ENCODE peak calls at places on chromosomes 6 and 20, in six cellular contexts. H is HTR-8/SVneo, X is glomerular endothelial cell, F is amniotic stem cell, G is NCI-H1092 treated with DMSO at 0.1 percent for 48 hours, Z is GM18507. K is an unnamed sample.
A peak's percentile ranks its signal among the peaks of the same experiment; 100 is the strongest.

GRCh38 chr20:32207626-32208498 is at the start of the genes PLAGL2 and POFUT1:
- DNase-seq in H (peak; percentile 96), X (no peak), F (peak; percentile 78), G (peak; percentile 78), Z (peak; percentile 99), K (no peak)

GRCh38 chr20:46953596-46953995 is 59.0 kb downstream of the EYA2 start:
- DNase-seq in H (no peak), X (no peak), F (no peak), G (no peak), Z (no peak), K (no peak)

GRCh38 chr6:42313941-42314570 is 96.4 kb upstream of the MRPS10 start:
- DNase-seq in H (no peak), X (no peak), F (no peak), G (no peak), Z (no peak), K (no peak)

GRCh38 chr6:157329829-157330228 is 6.5 kb upstream of the TMEM242 start:
- DNase-seq in H (no peak), X (no peak), F (no peak), G (no peak), Z (no peak), K (no peak)

GRCh38 chr6:100130630-100131029 is 136.6 kb upstream of the MCHR2 start:
- DNase-seq in H (no peak), X (no peak), F (no peak), G (no peak), Z (no peak), K (no peak)

GRCh38 chr20:9408422-9409300 is 105.7 kb upstream of the LAMP5 start:
- DNase-seq in H (no peak), X (no peak), F (no peak), G (no peak), Z (no peak), K (peak; percentile 16)

GRCh38 chr20:64092258-64093012 is 8.2 kb upstream of the LKAAEAR1 start:
- DNase-seq in H (no peak), X (no peak), F (no peak), G (no peak), Z (no peak), K (no peak)

GRCh38 chr20:3815703-3816315 is 4.5 kb upstream of the AP5S1 start:
- DNase-seq in H (no peak), X (no peak), F (no peak), G (no peak), Z (no peak), K (no peak)

GRCh38 chr6:165308926-165309731 is at the start of gene C6orf118:
- DNase-seq in H (peak; percentile 42), X (peak; percentile 52), F (no peak), G (peak; percentile 92), Z (no peak), K (peak; percentile 32)

GRCh38 chr20:47540443-47541354 is 39.0 kb downstream of the NCOA3 start:
- DNase-seq in H (peak; percentile 59), X (no peak), F (no peak), G (no peak), Z (no peak), K (no peak)

GRCh38 chr6:125668071-125668470 is 81.4 kb upstream of the HEY2 start:
- DNase-seq in H (no peak), X (no peak), F (no peak), G (no peak), Z (no peak), K (no peak)

GRCh38 chr20:19460386-19460785 is 247.9 kb downstream of the SLC24A3 start:
- DNase-seq in H (no peak), X (no peak), F (peak; percentile 10), G (no peak), Z (no peak), K (no peak)

GRCh38 chr6:168159503-168159902 is 80.5 kb upstream of the FRMD1 start:
- DNase-seq in H (no peak), X (no peak), F (no peak), G (peak; percentile 54), Z (no peak), K (no peak)

GRCh38 chr20:47459344-47460073 is 42.2 kb upstream of the NCOA3 start:
- DNase-seq in H (no peak), X (no peak), F (no peak), G (no peak), Z (no peak), K (no peak)

GRCh38 chr20:46137816-46138215 is 19.7 kb downstream of the CD40 start:
- DNase-seq in H (no peak), X (no peak), F (no peak), G (no peak), Z (no peak), K (no peak)

GRCh38 chr6:167676666-167677421 is 149.9 kb upstream of the AFDN start:
- DNase-seq in H (no peak), X (no peak), F (no peak), G (no peak), Z (no peak), K (no peak)

GRCh38 chr20:41174782-41175181 is 37.4 kb downstream of the PLCG1 start:
- DNase-seq in H (no peak), X (no peak), F (no peak), G (no peak), Z (no peak), K (no peak)

GRCh38 chr20:2633381-2633780 is 19.1 kb upstream of the NOP56 start:
- DNase-seq in H (no peak), X (no peak), F (no peak), G (no peak), Z (no peak), K (no peak)

GRCh38 chr6:157229733-157230132 is 93.6 kb downstream of the TMEM242 start:
- DNase-seq in H (no peak), X (no peak), F (no peak), G (peak; percentile 97), Z (no peak), K (no peak)

GRCh38 chr6:31763617-31763940 is 1.1 kb downstream of the SAPCD1 start:
- DNase-seq in H (peak; percentile 32), X (no peak), F (no peak), G (no peak), Z (no peak), K (no peak)

GRCh38 chr6:27545271-27546046 is 72.6 kb upstream of the ZNF184 start:
- DNase-seq in H (peak; percentile 65), X (no peak), F (no peak), G (no peak), Z (no peak), K (no peak)

GRCh38 chr20:3925113-3925695 is 36.0 kb downstream of the PANK2 start:
- DNase-seq in H (no peak), X (no peak), F (no peak), G (no peak), Z (no peak), K (no peak)

GRCh38 chr6:10163159-10163962 is 251.5 kb downstream of the TFAP2A start:
- DNase-seq in H (no peak), X (no peak), F (no peak), G (no peak), Z (no peak), K (no peak)

GRCh38 chr6:36677059-36677749 is 1.3 kb upstream of the CDKN1A start:
- DNase-seq in H (no peak), X (no peak), F (no peak), G (no peak), Z (no peak), K (no peak)

GRCh38 chr6:29908710-29909109 is 33.6 kb upstream of the HLA-A start:
- DNase-seq in H (no peak), X (no peak), F (no peak), G (no peak), Z (no peak), K (no peak)

GRCh38 chr20:24756292-24757025 is 192.6 kb upstream of the CST7 start:
- DNase-seq in H (no peak), X (no peak), F (no peak), G (no peak), Z (no peak), K (no peak)

GRCh38 chr20:60362531-60362930 is 404.3 kb downstream of the CDH26 start:
- DNase-seq in H (no peak), X (no peak), F (no peak), G (no peak), Z (no peak), K (no peak)

GRCh38 chr6:161418458-161418945 is 144.6 kb upstream of the AGPAT4 start:
- DNase-seq in H (no peak), X (peak; percentile 69), F (peak; percentile 62), G (peak; percentile 84), Z (no peak), K (peak; percentile 82)

GRCh38 chr20:43746344-43747137 is 19.7 kb upstream of the GTSF1L start:
- DNase-seq in H (no peak), X (no peak), F (no peak), G (peak; percentile 81), Z (no peak), K (no peak)

GRCh38 chr6:90619221-90619620 is 32.3 kb upstream of the MAP3K7 start:
- DNase-seq in H (no peak), X (no peak), F (no peak), G (no peak), Z (no peak), K (no peak)

GRCh38 chr20:63696311-63696627 is 183 bp upstream of the TNFRSF6B start:
- DNase-seq in H (no peak), X (no peak), F (no peak), G (no peak), Z (no peak), K (no peak)

GRCh38 chr6:154157082-154157481 is 118.0 kb downstream of the OPRM1 start:
- DNase-seq in H (no peak), X (no peak), F (no peak), G (no peak), Z (no peak), K (no peak)

GRCh38 chr6:41713161-41713649 is 22.2 kb downstream of the TFEB start:
- DNase-seq in H (peak; percentile 84), X (no peak), F (no peak), G (peak; percentile 48), Z (no peak), K (no peak)

GRCh38 chr6:33410711-33411631 is at the start of gene PHF1:
- DNase-seq in H (peak; percentile 70), X (no peak), F (peak; percentile 86), G (no peak), Z (no peak), K (no peak)

GRCh38 chr20:21303872-21304586 is 898 bp downstream of the XRN2 start:
- DNase-seq in H (no peak), X (no peak), F (no peak), G (no peak), Z (no peak), K (no peak)

GRCh38 chr6:81834141-81834621 is 81.7 kb upstream of the TENT5A start:
- DNase-seq in H (peak; percentile 26), X (no peak), F (peak; percentile 34), G (no peak), Z (no peak), K (peak; percentile 13)

K was measured in brain pericyte.